ENCODE peak calls at places on chromosome 11, in six cellular contexts. W, K, G, Q, P and Y are unnamed samples.

GRCh38 chr11:76669901-76670474 is 559 bp downstream of the LRRC32 start:
- DNase-seq in Q (peak), G (no peak), W (no peak), K (no peak), P (peak), Y (peak)

GRCh38 chr11:7571640-7572000 is 57.8 kb downstream of the PPFIBP2 start:
- DNase-seq in Q (peak), P (peak), K (no peak), W (no peak), G (peak), Y (peak)

GRCh38 chr11:31953803-31954327 is 137.0 kb upstream of the RCN1 start:
- DNase-seq in G (no peak), K (no peak), W (no peak), P (no peak), Q (no peak), Y (no peak)

GRCh38 chr11:79397252-79397651 is 43.6 kb downstream of the TENM4 start:
- DNase-seq in K (no peak), G (no peak), W (no peak), Q (no peak), P (no peak), Y (no peak)

GRCh38 chr11:122213111-122213510 is 97.1 kb upstream of the BLID start:
- DNase-seq in W (no peak), P (no peak), G (no peak), K (no peak), Q (no peak), Y (no peak)

GRCh38 chr11:124069429-124070401 is 28.6 kb upstream of the OR10G7 start:
- DNase-seq in Q (peak), G (peak), P (peak), K (peak), W (no peak), Y (peak)

GRCh38 chr11:106398396-106399074 is 321.1 kb downstream of the AASDHPPT start:
- DNase-seq in W (no peak), K (no peak), G (no peak), P (no peak), Q (peak), Y (no peak)

GRCh38 chr11:6397636-6398035 is 7.4 kb downstream of the SMPD1 start:
- DNase-seq in W (no peak), K (no peak), P (no peak), Q (peak), G (no peak), Y (no peak)

GRCh38 chr11:128686045-128686741 is 7.7 kb upstream of the FLI1 start:
- DNase-seq in Q (no peak), G (no peak), K (no peak), P (no peak), W (no peak), Y (peak)

GRCh38 chr11:17730608-17731462 is 3.7 kb upstream of the KCNC1 start:
- DNase-seq in W (no peak), P (peak), K (peak), Q (peak), G (peak), Y (peak)

GRCh38 chr11:64371201-64371600 is 12.2 kb downstream of the RPS6KA4 start:
- DNase-seq in P (no peak), Q (no peak), W (no peak), G (no peak), K (no peak), Y (no peak)

GRCh38 chr11:134712228-134713145 is 300.4 kb upstream of the B3GAT1 start:
- DNase-seq in P (no peak), Q (no peak), K (no peak), W (no peak), G (no peak), Y (no peak)

GRCh38 chr11:27116684-27117083 is 76.1 kb downstream of the BBOX1 start:
- DNase-seq in G (no peak), W (no peak), Q (peak), K (no peak), P (no peak), Y (no peak)

GRCh38 chr11:84549221-84549620 is 1077.9 kb downstream of the DLG2 start:
- DNase-seq in P (no peak), W (no peak), Q (no peak), K (no peak), G (no peak), Y (no peak)

GRCh38 chr11:79439893-79440450 is 858 bp downstream of the TENM4 start:
- DNase-seq in W (no peak), Q (peak), K (no peak), G (peak), P (peak), Y (peak)

GRCh38 chr11:17932472-17932871 is 80.4 kb downstream of the SERGEF start:
- DNase-seq in K (no peak), G (no peak), W (no peak), Q (no peak), P (no peak), Y (no peak)

GRCh38 chr11:44484211-44484610 is 81.3 kb upstream of the CD82 start:
- DNase-seq in K (no peak), Q (peak), W (no peak), P (peak), G (peak), Y (peak)

GRCh38 chr11:29009426-29009825 is 901.2 kb downstream of the METTL15 start:
- DNase-seq in P (no peak), G (no peak), W (no peak), Q (no peak), K (no peak), Y (no peak)